ENCODE peak calls at places on chromosomes 11 and 22, in eight cellular contexts. One of them, this sample, is unnamed.

GRCh38 chr11:67584205-67584880 is 731 bp downstream of the GSTP1 start:
- DNase-seq in skeletal muscle cell: no peak
- DNase-seq in stimulated activated CD8-positive, alpha-beta memory T cell treated with anti-CD3 and anti-CD28 coated beads, Interleukin-12 subunit alpha, Interleukin-12 subunit beta, amount 100 ng/mL, for 4 hours: no peak
- DNase-seq in NCI-H2171: no peak
- DNase-seq in HT1080: no peak
- DNase-seq in NCI-H1105: no peak
- DNase-seq in activated CD8-positive, alpha-beta memory T cell treated with anti-CD3 and anti-CD28 coated beads for 4 hours: no peak
- DNase-seq in PC-3: peak
- DNase-seq in this sample: peak

GRCh38 chr11:128361451-128362020 is 225.8 kb downstream of the ETS1 start:
- DNase-seq in skeletal muscle cell: no peak
- DNase-seq in stimulated activated CD8-positive, alpha-beta memory T cell treated with anti-CD3 and anti-CD28 coated beads, Interleukin-12 subunit alpha, Interleukin-12 subunit beta, amount 100 ng/mL, for 4 hours: no peak
- DNase-seq in NCI-H2171: no peak
- DNase-seq in HT1080: peak
- DNase-seq in NCI-H1105: no peak
- DNase-seq in activated CD8-positive, alpha-beta memory T cell treated with anti-CD3 and anti-CD28 coated beads for 4 hours: no peak
- DNase-seq in PC-3: peak
- DNase-seq in this sample: no peak

GRCh38 chr11:70462818-70463477 is 64.6 kb downstream of the CTTN start:
- DNase-seq in skeletal muscle cell: no peak
- DNase-seq in stimulated activated CD8-positive, alpha-beta memory T cell treated with anti-CD3 and anti-CD28 coated beads, Interleukin-12 subunit alpha, Interleukin-12 subunit beta, amount 100 ng/mL, for 4 hours: no peak
- DNase-seq in NCI-H2171: no peak
- DNase-seq in HT1080: no peak
- DNase-seq in NCI-H1105: no peak
- DNase-seq in activated CD8-positive, alpha-beta memory T cell treated with anti-CD3 and anti-CD28 coated beads for 4 hours: no peak
- DNase-seq in PC-3: no peak
- DNase-seq in this sample: no peak

GRCh38 chr11:78860720-78861422 is 286.2 kb upstream of the NARS2 start:
- DNase-seq in skeletal muscle cell: no peak
- DNase-seq in stimulated activated CD8-positive, alpha-beta memory T cell treated with anti-CD3 and anti-CD28 coated beads, Interleukin-12 subunit alpha, Interleukin-12 subunit beta, amount 100 ng/mL, for 4 hours: no peak
- DNase-seq in NCI-H2171: no peak
- DNase-seq in HT1080: no peak
- DNase-seq in NCI-H1105: no peak
- DNase-seq in activated CD8-positive, alpha-beta memory T cell treated with anti-CD3 and anti-CD28 coated beads for 4 hours: no peak
- DNase-seq in PC-3: peak
- DNase-seq in this sample: no peak

GRCh38 chr11:57219021-57219627 is 17.9 kb downstream of the APLNR start:
- DNase-seq in skeletal muscle cell: no peak
- DNase-seq in stimulated activated CD8-positive, alpha-beta memory T cell treated with anti-CD3 and anti-CD28 coated beads, Interleukin-12 subunit alpha, Interleukin-12 subunit beta, amount 100 ng/mL, for 4 hours: no peak
- DNase-seq in NCI-H2171: no peak
- DNase-seq in HT1080: no peak
- DNase-seq in NCI-H1105: no peak
- DNase-seq in activated CD8-positive, alpha-beta memory T cell treated with anti-CD3 and anti-CD28 coated beads for 4 hours: no peak
- DNase-seq in PC-3: no peak
- DNase-seq in this sample: no peak

GRCh38 chr11:75931124-75931523 is 116.1 kb downstream of the UVRAG start:
- DNase-seq in skeletal muscle cell: no peak
- DNase-seq in stimulated activated CD8-positive, alpha-beta memory T cell treated with anti-CD3 and anti-CD28 coated beads, Interleukin-12 subunit alpha, Interleukin-12 subunit beta, amount 100 ng/mL, for 4 hours: no peak
- DNase-seq in NCI-H2171: no peak
- DNase-seq in HT1080: peak
- DNase-seq in NCI-H1105: no peak
- DNase-seq in activated CD8-positive, alpha-beta memory T cell treated with anti-CD3 and anti-CD28 coated beads for 4 hours: no peak
- DNase-seq in PC-3: peak
- DNase-seq in this sample: no peak

GRCh38 chr22:49764151-49764581 is 63.5 kb downstream of the BRD1 start:
- DNase-seq in skeletal muscle cell: no peak
- DNase-seq in stimulated activated CD8-positive, alpha-beta memory T cell treated with anti-CD3 and anti-CD28 coated beads, Interleukin-12 subunit alpha, Interleukin-12 subunit beta, amount 100 ng/mL, for 4 hours: no peak
- DNase-seq in NCI-H2171: peak
- DNase-seq in HT1080: no peak
- DNase-seq in NCI-H1105: no peak
- DNase-seq in activated CD8-positive, alpha-beta memory T cell treated with anti-CD3 and anti-CD28 coated beads for 4 hours: no peak
- DNase-seq in PC-3: no peak
- DNase-seq in this sample: peak

GRCh38 chr11:45773271-45774022 is 31.5 kb upstream of the SLC35C1 start:
- DNase-seq in skeletal muscle cell: no peak
- DNase-seq in stimulated activated CD8-positive, alpha-beta memory T cell treated with anti-CD3 and anti-CD28 coated beads, Interleukin-12 subunit alpha, Interleukin-12 subunit beta, amount 100 ng/mL, for 4 hours: no peak
- DNase-seq in NCI-H2171: no peak
- DNase-seq in HT1080: no peak
- DNase-seq in NCI-H1105: no peak
- DNase-seq in activated CD8-positive, alpha-beta memory T cell treated with anti-CD3 and anti-CD28 coated beads for 4 hours: no peak
- DNase-seq in PC-3: no peak
- DNase-seq in this sample: no peak

GRCh38 chr11:91199866-91200265 is 977.0 kb upstream of the CHORDC1 start:
- DNase-seq in skeletal muscle cell: peak
- DNase-seq in stimulated activated CD8-positive, alpha-beta memory T cell treated with anti-CD3 and anti-CD28 coated beads, Interleukin-12 subunit alpha, Interleukin-12 subunit beta, amount 100 ng/mL, for 4 hours: no peak
- DNase-seq in NCI-H2171: no peak
- DNase-seq in HT1080: no peak
- DNase-seq in NCI-H1105: no peak
- DNase-seq in activated CD8-positive, alpha-beta memory T cell treated with anti-CD3 and anti-CD28 coated beads for 4 hours: no peak
- DNase-seq in PC-3: no peak
- DNase-seq in this sample: no peak

GRCh38 chr22:35661377-35661937 is 13.2 kb downstream of the APOL6 start:
- DNase-seq in skeletal muscle cell: no peak
- DNase-seq in stimulated activated CD8-positive, alpha-beta memory T cell treated with anti-CD3 and anti-CD28 coated beads, Interleukin-12 subunit alpha, Interleukin-12 subunit beta, amount 100 ng/mL, for 4 hours: no peak
- DNase-seq in NCI-H2171: no peak
- DNase-seq in HT1080: no peak
- DNase-seq in NCI-H1105: no peak
- DNase-seq in activated CD8-positive, alpha-beta memory T cell treated with anti-CD3 and anti-CD28 coated beads for 4 hours: no peak
- DNase-seq in PC-3: no peak
- DNase-seq in this sample: no peak

GRCh38 chr11:57491371-57492061 is 24.0 kb downstream of the SLC43A1 start:
- DNase-seq in skeletal muscle cell: no peak
- DNase-seq in stimulated activated CD8-positive, alpha-beta memory T cell treated with anti-CD3 and anti-CD28 coated beads, Interleukin-12 subunit alpha, Interleukin-12 subunit beta, amount 100 ng/mL, for 4 hours: peak
- DNase-seq in NCI-H2171: no peak
- DNase-seq in HT1080: peak
- DNase-seq in NCI-H1105: no peak
- DNase-seq in activated CD8-positive, alpha-beta memory T cell treated with anti-CD3 and anti-CD28 coated beads for 4 hours: no peak
- DNase-seq in PC-3: no peak
- DNase-seq in this sample: peak

GRCh38 chr11:132895340-132895739 is 637.0 kb downstream of the OPCML start:
- DNase-seq in skeletal muscle cell: peak
- DNase-seq in stimulated activated CD8-positive, alpha-beta memory T cell treated with anti-CD3 and anti-CD28 coated beads, Interleukin-12 subunit alpha, Interleukin-12 subunit beta, amount 100 ng/mL, for 4 hours: no peak
- DNase-seq in NCI-H2171: no peak
- DNase-seq in HT1080: peak
- DNase-seq in NCI-H1105: no peak
- DNase-seq in activated CD8-positive, alpha-beta memory T cell treated with anti-CD3 and anti-CD28 coated beads for 4 hours: no peak
- DNase-seq in PC-3: no peak
- DNase-seq in this sample: no peak

GRCh38 chr11:116719102-116719501 is 53.7 kb downstream of the BUD13 start:
- DNase-seq in skeletal muscle cell: no peak
- DNase-seq in stimulated activated CD8-positive, alpha-beta memory T cell treated with anti-CD3 and anti-CD28 coated beads, Interleukin-12 subunit alpha, Interleukin-12 subunit beta, amount 100 ng/mL, for 4 hours: no peak
- DNase-seq in NCI-H2171: no peak
- DNase-seq in HT1080: no peak
- DNase-seq in NCI-H1105: no peak
- DNase-seq in activated CD8-positive, alpha-beta memory T cell treated with anti-CD3 and anti-CD28 coated beads for 4 hours: no peak
- DNase-seq in PC-3: no peak
- DNase-seq in this sample: no peak

GRCh38 chr22:37310815-37311595 is 28.7 kb downstream of the CYTH4 start:
- DNase-seq in skeletal muscle cell: no peak
- DNase-seq in stimulated activated CD8-positive, alpha-beta memory T cell treated with anti-CD3 and anti-CD28 coated beads, Interleukin-12 subunit alpha, Interleukin-12 subunit beta, amount 100 ng/mL, for 4 hours: no peak
- DNase-seq in NCI-H2171: no peak
- DNase-seq in HT1080: no peak
- DNase-seq in NCI-H1105: no peak
- DNase-seq in activated CD8-positive, alpha-beta memory T cell treated with anti-CD3 and anti-CD28 coated beads for 4 hours: no peak
- DNase-seq in PC-3: no peak
- DNase-seq in this sample: no peak

GRCh38 chr11:36258730-36259360 is 30.4 kb downstream of the COMMD9 start:
- DNase-seq in skeletal muscle cell: peak
- DNase-seq in stimulated activated CD8-positive, alpha-beta memory T cell treated with anti-CD3 and anti-CD28 coated beads, Interleukin-12 subunit alpha, Interleukin-12 subunit beta, amount 100 ng/mL, for 4 hours: no peak
- DNase-seq in NCI-H2171: peak
- DNase-seq in HT1080: peak
- DNase-seq in NCI-H1105: no peak
- DNase-seq in activated CD8-positive, alpha-beta memory T cell treated with anti-CD3 and anti-CD28 coated beads for 4 hours: no peak
- DNase-seq in PC-3: peak
- DNase-seq in this sample: no peak

GRCh38 chr11:28442113-28442512 is 333.9 kb downstream of the METTL15 start:
- DNase-seq in skeletal muscle cell: no peak
- DNase-seq in stimulated activated CD8-positive, alpha-beta memory T cell treated with anti-CD3 and anti-CD28 coated beads, Interleukin-12 subunit alpha, Interleukin-12 subunit beta, amount 100 ng/mL, for 4 hours: no peak
- DNase-seq in NCI-H2171: no peak
- DNase-seq in HT1080: no peak
- DNase-seq in NCI-H1105: no peak
- DNase-seq in activated CD8-positive, alpha-beta memory T cell treated with anti-CD3 and anti-CD28 coated beads for 4 hours: no peak
- DNase-seq in PC-3: peak
- DNase-seq in this sample: no peak

GRCh38 chr11:20056109-20057054 is 103.9 kb downstream of the DBX1 start:
- DNase-seq in skeletal muscle cell: no peak
- DNase-seq in stimulated activated CD8-positive, alpha-beta memory T cell treated with anti-CD3 and anti-CD28 coated beads, Interleukin-12 subunit alpha, Interleukin-12 subunit beta, amount 100 ng/mL, for 4 hours: no peak
- DNase-seq in NCI-H2171: no peak
- DNase-seq in HT1080: no peak
- DNase-seq in NCI-H1105: no peak
- DNase-seq in activated CD8-positive, alpha-beta memory T cell treated with anti-CD3 and anti-CD28 coated beads for 4 hours: no peak
- DNase-seq in PC-3: no peak
- DNase-seq in this sample: no peak

GRCh38 chr11:32213223-32213622 is 122.3 kb downstream of the RCN1 start:
- DNase-seq in skeletal muscle cell: peak
- DNase-seq in stimulated activated CD8-positive, alpha-beta memory T cell treated with anti-CD3 and anti-CD28 coated beads, Interleukin-12 subunit alpha, Interleukin-12 subunit beta, amount 100 ng/mL, for 4 hours: no peak
- DNase-seq in NCI-H2171: no peak
- DNase-seq in HT1080: peak
- DNase-seq in NCI-H1105: no peak
- DNase-seq in activated CD8-positive, alpha-beta memory T cell treated with anti-CD3 and anti-CD28 coated beads for 4 hours: no peak
- DNase-seq in PC-3: peak
- DNase-seq in this sample: no peak

GRCh38 chr22:31206896-31207687 is 5.0 kb upstream of the LIMK2 start:
- DNase-seq in skeletal muscle cell: no peak
- DNase-seq in stimulated activated CD8-positive, alpha-beta memory T cell treated with anti-CD3 and anti-CD28 coated beads, Interleukin-12 subunit alpha, Interleukin-12 subunit beta, amount 100 ng/mL, for 4 hours: no peak
- DNase-seq in NCI-H2171: peak
- DNase-seq in HT1080: no peak
- DNase-seq in NCI-H1105: peak
- DNase-seq in activated CD8-positive, alpha-beta memory T cell treated with anti-CD3 and anti-CD28 coated beads for 4 hours: no peak
- DNase-seq in PC-3: peak
- DNase-seq in this sample: no peak

GRCh38 chr11:118295834-118296454 is 8.6 kb upstream of the CD3E start:
- DNase-seq in skeletal muscle cell: no peak
- DNase-seq in stimulated activated CD8-positive, alpha-beta memory T cell treated with anti-CD3 and anti-CD28 coated beads, Interleukin-12 subunit alpha, Interleukin-12 subunit beta, amount 100 ng/mL, for 4 hours: no peak
- DNase-seq in NCI-H2171: no peak
- DNase-seq in HT1080: peak
- DNase-seq in NCI-H1105: no peak
- DNase-seq in activated CD8-positive, alpha-beta memory T cell treated with anti-CD3 and anti-CD28 coated beads for 4 hours: peak
- DNase-seq in PC-3: peak
- DNase-seq in this sample: no peak

GRCh38 chr22:49303061-49303735 is 524.5 kb downstream of the BRD1 start:
- DNase-seq in skeletal muscle cell: no peak
- DNase-seq in stimulated activated CD8-positive, alpha-beta memory T cell treated with anti-CD3 and anti-CD28 coated beads, Interleukin-12 subunit alpha, Interleukin-12 subunit beta, amount 100 ng/mL, for 4 hours: no peak
- DNase-seq in NCI-H2171: no peak
- DNase-seq in HT1080: no peak
- DNase-seq in NCI-H1105: no peak
- DNase-seq in activated CD8-positive, alpha-beta memory T cell treated with anti-CD3 and anti-CD28 coated beads for 4 hours: no peak
- DNase-seq in PC-3: no peak
- DNase-seq in this sample: no peak

GRCh38 chr11:122706261-122706660 is 50.7 kb downstream of the UBASH3B start:
- DNase-seq in skeletal muscle cell: no peak
- DNase-seq in stimulated activated CD8-positive, alpha-beta memory T cell treated with anti-CD3 and anti-CD28 coated beads, Interleukin-12 subunit alpha, Interleukin-12 subunit beta, amount 100 ng/mL, for 4 hours: no peak
- DNase-seq in NCI-H2171: no peak
- DNase-seq in HT1080: peak
- DNase-seq in NCI-H1105: no peak
- DNase-seq in activated CD8-positive, alpha-beta memory T cell treated with anti-CD3 and anti-CD28 coated beads for 4 hours: no peak
- DNase-seq in PC-3: peak
- DNase-seq in this sample: no peak

GRCh38 chr11:61874460-61874809 is 16.9 kb downstream of the FADS3 start:
- DNase-seq in skeletal muscle cell: no peak
- DNase-seq in stimulated activated CD8-positive, alpha-beta memory T cell treated with anti-CD3 and anti-CD28 coated beads, Interleukin-12 subunit alpha, Interleukin-12 subunit beta, amount 100 ng/mL, for 4 hours: no peak
- DNase-seq in NCI-H2171: no peak
- DNase-seq in HT1080: no peak
- DNase-seq in NCI-H1105: no peak
- DNase-seq in activated CD8-positive, alpha-beta memory T cell treated with anti-CD3 and anti-CD28 coated beads for 4 hours: no peak
- DNase-seq in PC-3: peak
- DNase-seq in this sample: no peak

GRCh38 chr22:35154937-35155387 is 89.0 kb downstream of the ISX start:
- DNase-seq in skeletal muscle cell: no peak
- DNase-seq in stimulated activated CD8-positive, alpha-beta memory T cell treated with anti-CD3 and anti-CD28 coated beads, Interleukin-12 subunit alpha, Interleukin-12 subunit beta, amount 100 ng/mL, for 4 hours: no peak
- DNase-seq in NCI-H2171: peak
- DNase-seq in HT1080: peak
- DNase-seq in NCI-H1105: peak
- DNase-seq in activated CD8-positive, alpha-beta memory T cell treated with anti-CD3 and anti-CD28 coated beads for 4 hours: no peak
- DNase-seq in PC-3: peak
- DNase-seq in this sample: no peak

GRCh38 chr22:23062616-23063538 is 7.4 kb upstream of the GNAZ start:
- DNase-seq in skeletal muscle cell: no peak
- DNase-seq in stimulated activated CD8-positive, alpha-beta memory T cell treated with anti-CD3 and anti-CD28 coated beads, Interleukin-12 subunit alpha, Interleukin-12 subunit beta, amount 100 ng/mL, for 4 hours: no peak
- DNase-seq in NCI-H2171: no peak
- DNase-seq in HT1080: no peak
- DNase-seq in NCI-H1105: no peak
- DNase-seq in activated CD8-positive, alpha-beta memory T cell treated with anti-CD3 and anti-CD28 coated beads for 4 hours: no peak
- DNase-seq in PC-3: no peak
- DNase-seq in this sample: no peak

GRCh38 chr11:117631336-117632090 is 165.5 kb downstream of the DSCAML1 start:
- DNase-seq in skeletal muscle cell: no peak
- DNase-seq in stimulated activated CD8-positive, alpha-beta memory T cell treated with anti-CD3 and anti-CD28 coated beads, Interleukin-12 subunit alpha, Interleukin-12 subunit beta, amount 100 ng/mL, for 4 hours: no peak
- DNase-seq in NCI-H2171: no peak
- DNase-seq in HT1080: no peak
- DNase-seq in NCI-H1105: no peak
- DNase-seq in activated CD8-positive, alpha-beta memory T cell treated with anti-CD3 and anti-CD28 coated beads for 4 hours: no peak
- DNase-seq in PC-3: no peak
- DNase-seq in this sample: no peak

GRCh38 chr11:70530010-70530409 is 131.7 kb downstream of the CTTN start:
- DNase-seq in skeletal muscle cell: no peak
- DNase-seq in stimulated activated CD8-positive, alpha-beta memory T cell treated with anti-CD3 and anti-CD28 coated beads, Interleukin-12 subunit alpha, Interleukin-12 subunit beta, amount 100 ng/mL, for 4 hours: no peak
- DNase-seq in NCI-H2171: no peak
- DNase-seq in HT1080: no peak
- DNase-seq in NCI-H1105: no peak
- DNase-seq in activated CD8-positive, alpha-beta memory T cell treated with anti-CD3 and anti-CD28 coated beads for 4 hours: no peak
- DNase-seq in PC-3: no peak
- DNase-seq in this sample: no peak

GRCh38 chr11:45468265-45468856 is 182.2 kb upstream of the SYT13 start:
- DNase-seq in skeletal muscle cell: no peak
- DNase-seq in stimulated activated CD8-positive, alpha-beta memory T cell treated with anti-CD3 and anti-CD28 coated beads, Interleukin-12 subunit alpha, Interleukin-12 subunit beta, amount 100 ng/mL, for 4 hours: no peak
- DNase-seq in NCI-H2171: no peak
- DNase-seq in HT1080: no peak
- DNase-seq in NCI-H1105: no peak
- DNase-seq in activated CD8-positive, alpha-beta memory T cell treated with anti-CD3 and anti-CD28 coated beads for 4 hours: no peak
- DNase-seq in PC-3: no peak
- DNase-seq in this sample: no peak

GRCh38 chr11:78078218-78079167 is 1.2 kb downstream of the NDUFC2 start:
- DNase-seq in skeletal muscle cell: no peak
- DNase-seq in stimulated activated CD8-positive, alpha-beta memory T cell treated with anti-CD3 and anti-CD28 coated beads, Interleukin-12 subunit alpha, Interleukin-12 subunit beta, amount 100 ng/mL, for 4 hours: no peak
- DNase-seq in NCI-H2171: no peak
- DNase-seq in HT1080: no peak
- DNase-seq in NCI-H1105: no peak
- DNase-seq in activated CD8-positive, alpha-beta memory T cell treated with anti-CD3 and anti-CD28 coated beads for 4 hours: no peak
- DNase-seq in PC-3: no peak
- DNase-seq in this sample: no peak

GRCh38 chr22:43263645-43264514 is 76.9 kb upstream of the TTLL12 start:
- DNase-seq in skeletal muscle cell: peak
- DNase-seq in stimulated activated CD8-positive, alpha-beta memory T cell treated with anti-CD3 and anti-CD28 coated beads, Interleukin-12 subunit alpha, Interleukin-12 subunit beta, amount 100 ng/mL, for 4 hours: peak
- DNase-seq in NCI-H2171: peak
- DNase-seq in HT1080: peak
- DNase-seq in NCI-H1105: peak
- DNase-seq in activated CD8-positive, alpha-beta memory T cell treated with anti-CD3 and anti-CD28 coated beads for 4 hours: peak
- DNase-seq in PC-3: no peak
- DNase-seq in this sample: peak

GRCh38 chr11:75523811-75524401 is 1.8 kb downstream of the GDPD5 start:
- DNase-seq in skeletal muscle cell: no peak
- DNase-seq in stimulated activated CD8-positive, alpha-beta memory T cell treated with anti-CD3 and anti-CD28 coated beads, Interleukin-12 subunit alpha, Interleukin-12 subunit beta, amount 100 ng/mL, for 4 hours: no peak
- DNase-seq in NCI-H2171: no peak
- DNase-seq in HT1080: no peak
- DNase-seq in NCI-H1105: no peak
- DNase-seq in activated CD8-positive, alpha-beta memory T cell treated with anti-CD3 and anti-CD28 coated beads for 4 hours: no peak
- DNase-seq in PC-3: no peak
- DNase-seq in this sample: no peak

GRCh38 chr11:398826-399225 is 4.8 kb downstream of the PKP3 start:
- DNase-seq in skeletal muscle cell: no peak
- DNase-seq in stimulated activated CD8-positive, alpha-beta memory T cell treated with anti-CD3 and anti-CD28 coated beads, Interleukin-12 subunit alpha, Interleukin-12 subunit beta, amount 100 ng/mL, for 4 hours: no peak
- DNase-seq in NCI-H2171: no peak
- DNase-seq in HT1080: no peak
- DNase-seq in NCI-H1105: no peak
- DNase-seq in activated CD8-positive, alpha-beta memory T cell treated with anti-CD3 and anti-CD28 coated beads for 4 hours: no peak
- DNase-seq in PC-3: no peak
- DNase-seq in this sample: no peak

GRCh38 chr11:68431984-68432600 is 28.5 kb upstream of the PPP6R3 start:
- DNase-seq in skeletal muscle cell: no peak
- DNase-seq in stimulated activated CD8-positive, alpha-beta memory T cell treated with anti-CD3 and anti-CD28 coated beads, Interleukin-12 subunit alpha, Interleukin-12 subunit beta, amount 100 ng/mL, for 4 hours: no peak
- DNase-seq in NCI-H2171: no peak
- DNase-seq in HT1080: no peak
- DNase-seq in NCI-H1105: no peak
- DNase-seq in activated CD8-positive, alpha-beta memory T cell treated with anti-CD3 and anti-CD28 coated beads for 4 hours: no peak
- DNase-seq in PC-3: no peak
- DNase-seq in this sample: no peak

GRCh38 chr22:49971232-49972162 is 10.9 kb downstream of the PIM3 start:
- DNase-seq in skeletal muscle cell: no peak
- DNase-seq in stimulated activated CD8-positive, alpha-beta memory T cell treated with anti-CD3 and anti-CD28 coated beads, Interleukin-12 subunit alpha, Interleukin-12 subunit beta, amount 100 ng/mL, for 4 hours: peak
- DNase-seq in NCI-H2171: no peak
- DNase-seq in HT1080: no peak
- DNase-seq in NCI-H1105: no peak
- DNase-seq in activated CD8-positive, alpha-beta memory T cell treated with anti-CD3 and anti-CD28 coated beads for 4 hours: peak
- DNase-seq in PC-3: peak
- DNase-seq in this sample: no peak

This sample was measured in natural killer cell.